ENCODE peak calls at places on chromosomes 3 and 15, in four cellular contexts. R is fibroblast of the aortic adventitia, K is lower leg skin, Z is bronchial epithelial cell. O is an unnamed sample.

GRCh38 chr15:64461577-64462162 is 1.3 kb downstream of the ZNF609 start:
- DNase-seq in Z (peak), R (peak), K (no peak), O (no peak)

GRCh38 chr15:101501703-101502373 is 12.3 kb upstream of the PCSK6 start:
- DNase-seq in K (peak), R (no peak), Z (no peak), O (no peak)

GRCh38 chr15:41513282-41514227 is at the start of gene LTK:
- DNase-seq in R (no peak), Z (peak), K (no peak), O (no peak)

GRCh38 chr3:129654126-129654525 is 47.6 kb upstream of the PLXND1 start:
- DNase-seq in R (peak), K (no peak), Z (no peak), O (no peak)

GRCh38 chr3:41190509-41191284 is 8.6 kb upstream of the CTNNB1 start:
- DNase-seq in K (no peak), Z (no peak), R (no peak), O (no peak)

GRCh38 chr3:178384302-178384939 is 151.8 kb upstream of the KCNMB2 start:
- DNase-seq in K (no peak), Z (no peak), R (peak), O (no peak)

GRCh38 chr3:45612138-45612537 is 17.6 kb downstream of the LIMD1 start:
- DNase-seq in Z (no peak), K (no peak), R (no peak), O (no peak)

GRCh38 chr3:40504636-40505430 is 1.0 kb upstream of the ZNF620 start:
- DNase-seq in R (peak), K (no peak), Z (peak), O (no peak)

GRCh38 chr15:65494066-65494465 is 23.4 kb downstream of the DPP8 start:
- DNase-seq in Z (no peak), R (no peak), K (no peak), O (no peak)

GRCh38 chr3:161305095-161305991 is 66.0 kb downstream of the SPTSSB start:
- DNase-seq in Z (peak), K (no peak), R (peak), O (no peak)

GRCh38 chr3:168885028-168885427 is 778.5 kb downstream of the MECOM start:
- DNase-seq in R (peak), Z (peak), K (no peak), O (no peak)

GRCh38 chr3:35932995-35933394 is 293.7 kb downstream of the ARPP21 start:
- DNase-seq in R (peak), Z (peak), K (no peak), O (no peak)

GRCh38 chr15:63601026-63601726 is 4.0 kb downstream of the FBXL22 start:
- DNase-seq in Z (no peak), R (peak), K (no peak), O (no peak)

GRCh38 chr3:63580151-63580550 is 72.3 kb upstream of the SNTN start:
- DNase-seq in R (no peak), K (no peak), Z (peak), O (no peak)

GRCh38 chr3:33855884-33856546 is 57.6 kb downstream of the PDCD6IP start:
- DNase-seq in Z (peak), K (no peak), R (peak), O (no peak)

GRCh38 chr3:184334470-184335158 is 2.8 kb upstream of the FAM131A start:
- DNase-seq in Z (peak), R (peak), K (no peak), O (no peak)

GRCh38 chr15:101633356-101633755 is 18.8 kb downstream of the TM2D3 start:
- DNase-seq in Z (no peak), R (no peak), K (no peak), O (no peak)

GRCh38 chr15:39131605-39132004 is 449.3 kb upstream of the THBS1 start:
- DNase-seq in K (no peak), Z (peak), R (no peak), O (no peak)

GRCh38 chr3:129947916-129948315 is 26.6 kb upstream of the TRH start:
- DNase-seq in K (no peak), R (no peak), Z (no peak), O (no peak)

GRCh38 chr3:176951586-176952292 is 245.5 kb downstream of the TBL1XR1 start:
- DNase-seq in K (no peak), R (peak), Z (no peak), O (no peak)

GRCh38 chr3:197487911-197488391 is 67.8 kb downstream of the BDH1 start:
- DNase-seq in Z (peak), K (no peak), R (peak), O (no peak)

GRCh38 chr15:42704492-42704926 is 32.4 kb downstream of the CDAN1 start:
- DNase-seq in K (peak), R (peak), Z (peak), O (peak)

DNA sequence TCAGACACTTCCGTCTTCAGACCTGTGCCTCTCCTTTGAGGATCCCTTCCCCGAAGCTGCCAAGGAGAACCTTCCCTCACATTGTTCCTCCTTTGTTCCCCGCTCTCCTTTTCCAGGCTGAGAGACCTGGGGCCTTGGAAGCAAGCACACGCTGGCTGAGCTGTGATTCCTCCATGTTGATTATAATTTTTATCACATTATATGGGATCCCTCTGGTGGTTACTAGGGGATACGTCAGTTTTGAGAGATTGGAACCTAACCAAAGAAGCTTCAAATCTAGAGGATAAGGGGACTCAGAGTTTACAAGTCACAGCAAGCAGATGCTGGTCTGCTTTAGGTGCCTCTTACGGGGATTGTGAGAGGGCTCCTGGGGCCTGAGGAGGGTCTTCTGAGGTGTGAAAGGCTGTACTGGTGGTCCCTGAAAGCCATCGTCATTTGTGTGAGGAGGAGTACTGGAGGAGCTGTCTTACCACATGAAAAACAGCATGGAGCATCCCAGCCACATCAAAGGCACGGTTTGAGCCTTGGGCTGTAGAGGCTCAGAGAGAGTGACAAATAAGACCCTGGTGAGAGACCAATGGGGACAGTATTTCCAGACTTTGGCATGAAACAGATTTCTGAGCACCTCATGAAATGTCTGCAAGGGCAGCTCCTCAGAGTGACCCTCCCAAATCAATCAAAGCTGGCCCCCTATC is 760.1 kb upstream of the CFAP20DC start:
- DNase-seq in K (no peak), R (peak), Z (peak), O (no peak)
- TF ChIP-seq CTCF in K (no peak), R (peak), Z (peak), O (no peak)

GRCh38 chr3:11214451-11214987 is 57.7 kb upstream of the ATG7 start:
- DNase-seq in Z (no peak), K (no peak), R (no peak), O (no peak)

GRCh38 chr3:11213810-11214450 is 58.3 kb upstream of the ATG7 start:
- DNase-seq in K (peak), Z (no peak), R (no peak), O (no peak)

GRCh38 chr3:11212301-11212613 is 58.0 kb downstream of the HRH1 start:
- DNase-seq in Z (peak), R (peak), K (peak), O (no peak)

GRCh38 chr3:11212784-11213183 is 58.5 kb downstream of the HRH1 start:
- DNase-seq in Z (no peak), R (no peak), K (no peak), O (no peak)

DNA sequence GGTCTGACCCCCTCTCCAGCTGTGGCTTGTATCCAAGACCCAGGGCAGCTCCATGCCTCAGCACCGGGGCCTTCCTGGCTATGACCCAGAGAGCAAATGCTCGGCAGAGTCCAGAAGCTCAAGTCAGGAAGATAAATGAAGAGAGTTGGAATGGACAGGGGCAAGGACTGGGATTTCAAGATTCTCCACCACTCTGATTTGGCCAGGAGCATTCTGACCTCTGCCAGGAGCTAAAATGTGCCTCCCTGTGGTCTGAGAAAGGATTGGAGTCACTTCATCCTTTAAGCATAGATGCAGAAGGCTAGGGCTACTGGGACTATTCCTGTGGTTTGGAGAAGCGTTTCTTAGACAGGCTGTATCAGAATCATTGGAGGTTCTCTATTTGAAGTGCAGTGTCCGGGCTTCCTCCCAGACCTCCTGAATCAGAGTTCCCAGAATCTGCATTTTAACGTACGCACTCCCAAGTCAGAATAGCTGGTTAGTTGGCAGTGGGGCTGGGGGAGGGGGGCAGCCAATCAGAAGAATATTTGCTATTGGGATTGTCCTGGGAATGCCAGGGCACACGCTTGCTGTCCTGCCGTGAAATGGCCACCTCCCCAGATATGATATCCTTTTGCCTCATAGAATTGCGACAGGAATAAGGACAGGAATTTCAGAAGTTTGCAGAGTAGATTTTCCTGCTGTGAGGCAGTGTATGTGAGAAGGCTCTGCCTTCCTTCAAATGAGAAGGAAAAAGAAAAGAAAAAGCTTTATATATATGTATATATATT is 57.4 kb downstream of the HRH1 start:
- DNase-seq in Z (no peak), R (peak), K (peak), O (no peak)
- TF ChIP-seq CTCF in Z (peak), R (peak), K (no peak), O (no peak)

GRCh38 chr3:155753038-155753647 is 8.3 kb upstream of the PLCH1 start:
- DNase-seq in K (no peak), R (peak), Z (peak), O (no peak)
- TF ChIP-seq CTCF in K (no peak), R (peak), Z (peak), O (no peak)

GRCh38 chr3:126352476-126353454 is 4.4 kb downstream of the KLF15 start:
- DNase-seq in K (peak), R (no peak), Z (no peak), O (no peak)

GRCh38 chr3:126353694-126354321 is 3.4 kb downstream of the KLF15 start:
- DNase-seq in K (peak), R (no peak), Z (no peak), O (no peak)

GRCh38 chr3:126351086-126351770 is 6.0 kb downstream of the KLF15 start:
- DNase-seq in K (peak), Z (no peak), R (no peak), O (no peak)

GRCh38 chr3:126350502-126351085 is 6.6 kb downstream of the KLF15 start:
- DNase-seq in K (peak), Z (no peak), R (no peak), O (no peak)

DNA sequence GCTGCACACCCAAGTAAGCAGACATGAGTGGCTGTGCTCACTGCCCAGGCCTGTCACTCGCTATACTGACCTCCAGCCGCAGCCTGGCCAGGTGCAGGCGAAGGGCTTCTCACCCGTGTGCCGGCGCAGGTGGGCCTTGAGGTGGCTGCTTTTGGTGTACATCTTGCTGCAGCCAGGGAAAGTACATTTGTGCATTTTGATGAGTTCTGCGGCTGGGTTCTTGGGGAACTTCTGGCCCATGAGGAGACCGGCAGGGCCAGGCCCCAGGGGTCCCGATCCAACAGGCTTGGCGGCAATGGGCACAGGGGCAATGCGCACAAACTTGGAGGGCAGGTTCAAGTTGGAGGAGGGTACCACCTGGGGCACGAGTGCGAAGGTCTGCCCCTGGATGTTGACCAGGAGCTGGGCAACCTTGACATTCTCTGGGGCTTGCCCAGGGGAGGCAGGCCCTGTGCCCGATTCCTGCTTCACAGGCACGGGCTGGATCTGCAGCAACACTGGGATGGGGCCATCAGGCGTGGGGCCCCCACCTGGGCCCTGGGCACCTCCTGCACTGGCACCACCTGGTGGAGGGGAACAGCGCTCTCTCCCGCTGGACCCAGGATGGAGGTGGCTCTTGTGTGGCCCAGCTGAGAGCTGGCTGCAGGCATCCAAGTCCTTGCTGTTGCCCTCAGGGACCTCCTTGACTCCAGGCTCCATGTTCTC is 5.3 kb downstream of the KLF15 start:
- DNase-seq in R (no peak), Z (no peak), K (peak), O (no peak)
- TF ChIP-seq CTCF in R (no peak), Z (peak), K (no peak), O (no peak)

DNA sequence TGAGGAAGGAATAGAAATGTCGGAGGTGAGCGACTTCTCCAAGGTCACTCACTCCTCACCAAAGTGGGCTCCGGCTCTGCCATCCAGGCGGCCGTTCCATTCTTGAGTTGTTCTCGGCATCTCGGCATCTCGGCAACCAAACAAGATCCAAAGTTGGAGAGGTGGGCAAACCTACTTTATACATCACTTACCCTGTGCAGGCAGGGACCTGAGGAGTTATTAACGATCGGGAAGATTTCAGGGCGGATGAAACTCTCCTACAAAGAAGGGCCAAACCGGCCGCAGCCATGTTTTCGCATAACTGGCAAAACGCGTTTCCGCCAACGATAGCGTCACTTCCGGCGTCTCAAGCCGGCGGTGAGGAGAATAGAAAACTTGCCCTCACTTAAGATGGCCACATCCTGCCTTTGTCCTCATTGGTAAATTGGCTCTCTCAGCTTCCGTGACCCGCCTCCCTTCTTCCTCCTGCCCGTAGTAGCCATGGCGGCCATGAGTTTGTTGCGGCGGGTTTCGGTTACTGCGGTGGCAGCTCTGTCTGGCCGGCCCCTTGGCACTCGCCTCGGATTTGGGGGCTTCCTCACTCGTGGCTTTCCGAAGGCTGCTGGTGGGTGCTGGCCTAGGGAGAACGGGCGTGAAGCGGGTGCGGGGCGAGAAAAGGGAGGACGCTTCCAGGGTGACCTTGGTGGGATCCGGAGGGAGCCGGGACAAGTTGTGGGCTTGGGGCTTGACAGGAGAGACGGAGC is at the start of the genes MRPL47 and NDUFB5:
- DNase-seq in K (peak), Z (peak), R (peak), O (peak)
- TF ChIP-seq CTCF in K (no peak), Z (no peak), R (no peak), O (no peak)

O was measured in omental fat pad.